ENCODE peak calls at places on chromosomes 5 and 9, in seven cellular contexts. J, X, A, W, H, T and N are unnamed samples.

GRCh38 chr9:107569171-107569570 is 79.6 kb upstream of the KLF4 start:
- DNase-seq in J (no peak), X (no peak), A (no peak), W (no peak), H (no peak), T (no peak), N (no peak)

GRCh38 chr9:72588336-72588735 is 66.9 kb downstream of the TMC1 start:
- DNase-seq in J (no peak), X (no peak), A (no peak), W (no peak), H (no peak), T (no peak), N (no peak)

GRCh38 chr9:83707518-83707767 is 315 bp downstream of the UBQLN1 start:
- DNase-seq in J (peak), X (no peak), A (no peak), W (no peak), H (peak), T (peak), N (no peak)

GRCh38 chr5:52895070-52895469 is 94.1 kb upstream of the ITGA2 start:
- DNase-seq in J (no peak), X (no peak), A (no peak), W (no peak), H (no peak), T (no peak), N (no peak)

GRCh38 chr9:83431470-83432060 is 106.6 kb downstream of the FRMD3 start:
- DNase-seq in J (peak), X (no peak), A (no peak), W (no peak), H (no peak), T (no peak), N (peak)

GRCh38 chr9:137724114-137724445 is 105.3 kb downstream of the EHMT1 start:
- DNase-seq in J (no peak), X (no peak), A (peak), W (no peak), H (peak), T (peak), N (no peak)

GRCh38 chr9:89810434-89810833 is 205.6 kb downstream of the GADD45G start:
- DNase-seq in J (no peak), X (no peak), A (peak), W (no peak), H (no peak), T (peak), N (no peak)

GRCh38 chr9:105051897-105052296 is 123.9 kb upstream of the ABCA1 start:
- DNase-seq in J (no peak), X (no peak), A (no peak), W (no peak), H (no peak), T (no peak), N (no peak)

GRCh38 chr9:15306068-15306756 is 804 bp downstream of the TTC39B start:
- DNase-seq in J (no peak), X (no peak), A (peak), W (no peak), H (peak), T (peak), N (peak)

GRCh38 chr9:19969721-19970120 is 180.9 kb upstream of the SLC24A2 start:
- DNase-seq in J (no peak), X (no peak), A (no peak), W (no peak), H (peak), T (peak), N (no peak)

GRCh38 chr9:88388886-88389617 is 808 bp downstream of the SPIN1 start:
- DNase-seq in J (peak), X (no peak), A (peak), W (peak), H (peak), T (peak), N (peak)

GRCh38 chr9:14140121-14140520 is 173.8 kb downstream of the NFIB start:
- DNase-seq in J (no peak), X (no peak), A (no peak), W (no peak), H (no peak), T (no peak), N (no peak)

GRCh38 chr5:6082685-6083084 is 295.7 kb downstream of the MED10 start:
- DNase-seq in J (no peak), X (no peak), A (no peak), W (no peak), H (no peak), T (peak), N (no peak)

GRCh38 chr9:127971357-127972315 is 9.2 kb downstream of the EEIG1 start:
- DNase-seq in J (no peak), X (no peak), A (peak), W (peak), H (no peak), T (no peak), N (no peak)

GRCh38 chr5:67538343-67538670 is 341.7 kb upstream of the CD180 start:
- DNase-seq in J (no peak), X (no peak), A (no peak), W (no peak), H (no peak), T (no peak), N (no peak)

GRCh38 chr9:98222885-98223640 is 30.6 kb upstream of the CORO2A start:
- DNase-seq in J (peak), X (peak), A (no peak), W (no peak), H (peak), T (peak), N (no peak)

GRCh38 chr5:10140195-10140973 is 109.3 kb downstream of the ATPSCKMT start:
- DNase-seq in J (peak), X (no peak), A (peak), W (no peak), H (peak), T (no peak), N (no peak)

GRCh38 chr9:120904999-120905793 is 21.4 kb downstream of the TRAF1 start:
- DNase-seq in J (no peak), X (no peak), A (no peak), W (peak), H (no peak), T (no peak), N (no peak)

GRCh38 chr5:123512631-123513461 is 869 bp downstream of the CSNK1G3 start:
- DNase-seq in J (peak), X (no peak), A (peak), W (peak), H (peak), T (peak), N (peak)

GRCh38 chr5:53576674-53577073 is 16.2 kb downstream of the NDUFS4 start:
- DNase-seq in J (no peak), X (no peak), A (no peak), W (no peak), H (no peak), T (no peak), N (no peak)

GRCh38 chr5:80962630-80963520 is 2.7 kb downstream of the RASGRF2 start:
- DNase-seq in J (no peak), X (no peak), A (no peak), W (no peak), H (no peak), T (no peak), N (no peak)

GRCh38 chr9:130349398-130349797 is 83.8 kb downstream of the HMCN2 start:
- DNase-seq in J (no peak), X (no peak), A (no peak), W (no peak), H (no peak), T (no peak), N (no peak)

GRCh38 chr5:82349651-82350050 is 71.5 kb upstream of the RPS23 start:
- DNase-seq in J (no peak), X (no peak), A (peak), W (peak), H (peak), T (peak), N (no peak)

GRCh38 chr5:172007153-172007794 is 836 bp upstream of the FBXW11 start:
- DNase-seq in J (no peak), X (no peak), A (peak), W (peak), H (no peak), T (peak), N (no peak)

GRCh38 chr5:179678238-179679013 is 2.4 kb downstream of the CBY3 start:
- DNase-seq in J (peak), X (peak), A (peak), W (peak), H (peak), T (peak), N (peak)
- TF ChIP-seq CTCF in J (no peak), X (no peak), A (no peak), W (no peak), H (no peak), T (no peak), N (peak)

GRCh38 chr9:81108821-81109220 is 580.5 kb downstream of the TLE1 start:
- DNase-seq in J (no peak), X (no peak), A (no peak), W (no peak), H (no peak), T (peak), N (no peak)

GRCh38 chr9:81108391-81108790 is 581.0 kb downstream of the TLE1 start:
- DNase-seq in J (no peak), X (no peak), A (no peak), W (no peak), H (peak), T (peak), N (no peak)

DNA sequence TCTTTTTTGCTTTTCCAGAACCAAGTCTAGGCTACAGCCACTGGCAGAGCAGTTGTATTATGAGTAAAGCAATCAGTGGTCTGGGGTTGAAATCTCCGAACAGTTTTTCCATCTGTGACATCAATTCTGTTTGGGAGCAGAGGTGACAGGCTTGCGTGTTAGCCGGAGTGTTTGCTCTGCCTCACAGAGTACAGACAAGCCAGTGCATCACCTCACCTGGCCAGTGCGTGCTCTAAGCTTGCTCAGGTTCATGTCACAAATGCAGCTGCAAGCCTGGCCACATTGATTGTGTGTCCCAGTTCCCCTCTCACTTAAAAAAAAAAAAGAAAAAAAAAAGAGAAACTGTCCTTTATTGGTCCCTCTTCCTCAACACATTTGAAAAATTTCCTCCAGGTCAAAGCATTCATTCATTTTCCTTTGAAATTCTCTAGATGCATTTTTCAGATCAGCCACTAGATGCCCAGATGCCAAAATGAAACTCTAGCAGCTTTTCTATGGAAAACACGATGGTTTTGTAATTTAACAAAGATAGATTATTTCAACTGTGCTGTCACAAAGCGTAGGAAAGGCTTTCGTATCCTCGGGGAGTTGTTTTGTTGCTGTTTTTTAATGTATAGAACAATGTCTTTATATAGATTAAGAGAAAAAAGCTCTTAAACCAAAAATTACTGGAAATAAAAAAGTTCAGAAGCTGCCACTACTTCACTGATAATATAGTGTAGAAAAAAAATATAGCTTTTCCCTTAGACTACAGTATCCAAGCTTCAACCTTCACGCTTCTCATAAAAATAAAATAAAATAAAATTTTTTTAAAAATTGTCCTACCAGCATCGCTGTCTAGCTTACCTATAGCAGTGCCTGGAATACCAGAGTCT is 585.5 kb downstream of the TLE1 start:
- DNase-seq in J (no peak), X (no peak), A (no peak), W (no peak), H (peak), T (no peak), N (no peak)
- TF ChIP-seq CTCF in J (peak), X (peak), A (peak), W (no peak), H (peak), T (peak), N (no peak)

DNA sequence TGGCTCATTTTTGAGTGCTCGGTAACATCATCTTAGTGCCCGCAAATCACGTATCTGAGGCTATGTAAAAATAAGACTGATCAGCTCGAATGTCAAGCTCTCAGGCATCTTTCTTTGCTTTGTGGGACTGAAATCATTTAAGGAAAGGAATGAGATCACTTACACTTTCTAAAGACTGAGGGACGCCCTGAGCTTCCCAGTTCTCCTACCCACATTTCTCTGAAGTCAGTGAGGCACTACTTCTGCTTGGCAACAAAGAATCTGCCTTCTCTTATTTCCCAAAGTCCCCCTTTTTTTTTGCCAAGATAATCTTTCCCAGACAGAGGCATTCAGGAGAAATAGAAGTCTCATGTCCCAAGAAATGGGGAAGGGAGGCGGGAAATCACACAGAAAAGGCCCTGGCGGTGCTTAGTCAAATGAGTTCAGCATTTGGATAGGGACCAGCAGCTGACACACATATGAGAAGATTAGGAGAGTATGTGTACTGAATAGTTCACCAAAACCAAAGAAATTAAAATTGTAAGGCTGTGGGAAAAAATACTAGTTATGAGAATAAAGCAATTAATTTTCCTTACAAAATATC is 159.6 kb downstream of the MUSK start:
- DNase-seq in J (no peak), X (no peak), A (no peak), W (no peak), H (peak), T (no peak), N (no peak)
- TF ChIP-seq CTCF in J (no peak), X (no peak), A (no peak), W (no peak), H (no peak), T (no peak), N (no peak)

DNA sequence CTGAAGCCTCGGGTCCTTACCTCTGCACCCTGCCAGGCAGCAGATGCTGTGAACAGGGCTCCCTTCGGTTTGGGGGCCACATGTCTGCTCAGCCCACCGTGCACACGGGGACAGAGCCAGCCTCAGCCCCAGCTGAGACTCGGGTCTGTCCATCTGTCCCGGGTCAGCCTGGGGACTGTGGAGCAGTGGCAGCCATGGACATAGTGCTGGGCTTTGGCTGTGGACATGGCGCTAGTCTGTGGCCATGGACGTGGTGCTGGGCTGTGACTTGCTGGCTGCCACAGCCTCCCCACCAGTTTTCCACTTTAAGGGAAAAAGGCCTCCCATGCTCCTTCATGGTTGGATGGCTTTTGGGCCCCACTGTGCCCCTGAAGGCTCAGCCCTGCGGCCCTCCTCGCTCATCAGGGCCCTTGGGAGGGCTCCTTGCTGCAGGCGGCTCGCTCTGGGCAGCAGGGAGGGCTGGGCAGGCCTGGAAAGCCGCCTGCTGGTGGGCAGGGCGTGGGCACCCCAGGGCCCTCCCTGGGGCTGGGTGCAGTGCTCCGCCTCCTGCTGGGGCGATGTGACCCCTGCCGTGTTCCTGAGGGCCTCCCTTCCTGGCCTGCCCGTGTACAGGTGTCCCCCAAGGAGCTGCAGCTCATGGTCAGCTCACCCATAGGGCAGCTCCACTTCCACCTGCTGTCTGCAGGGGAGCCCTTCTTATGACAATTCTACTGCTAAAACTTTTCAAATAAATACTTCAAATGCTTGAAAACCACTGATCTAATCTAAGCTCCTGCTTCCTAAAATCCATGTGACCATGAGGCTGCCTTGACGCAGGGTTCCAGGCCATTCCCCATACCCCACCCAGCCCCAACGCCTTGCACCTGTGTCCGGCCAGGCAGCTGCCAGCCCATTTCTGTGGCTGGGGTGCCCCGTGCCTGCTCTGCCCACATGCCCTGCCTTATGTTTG is 112.1 kb upstream of the LMX1B start:
- DNase-seq in J (no peak), X (no peak), A (peak), W (no peak), H (no peak), T (no peak), N (no peak)
- TF ChIP-seq CTCF in J (no peak), X (no peak), A (peak), W (no peak), H (no peak), T (no peak), N (no peak)